ENCODE peak calls at places on chromosome 18, in four cellular contexts. V is HepG2, H is K562, K is H1. F is an unnamed sample.

GRCh38 chr18:59767732-59768131 is 70.5 kb upstream of the CCBE1 start:
- DNase-seq in V (no peak), H (no peak), K (no peak), F (no peak)

GRCh38 chr18:25144835-25145234 is 207.1 kb downstream of the ZNF521 start:
- DNase-seq in V (peak; percentile 0), H (no peak), K (no peak), F (no peak)

GRCh38 chr18:31241900-31242409 is 76.0 kb upstream of the DSG1 start:
- DNase-seq in V (peak; percentile 98), H (peak; percentile 41), K (peak; percentile 23), F (peak; percentile 77)

GRCh38 chr18:61893304-61893970 is 630 bp upstream of the RNF152 start:
- DNase-seq in V (no peak), H (peak; percentile 39), K (no peak), F (peak; percentile 48)

GRCh38 chr18:23135679-23136325 is 517 bp downstream of the CABLES1 start:
- DNase-seq in V (no peak), H (no peak), K (no peak), F (peak; percentile 27)

GRCh38 chr18:32930695-32931301 is 158.0 kb upstream of the KLHL14 start:
- DNase-seq in V (peak; percentile 55), H (peak; percentile 16), K (no peak), F (no peak)

GRCh38 chr18:73617981-73618380 is 529.7 kb downstream of the FBXO15 start:
- DNase-seq in V (no peak), H (no peak), K (no peak), F (no peak)

GRCh38 chr18:12515550-12515949 is 107.8 kb downstream of the PRELID3A start:
- DNase-seq in V (no peak), H (no peak), K (no peak), F (no peak)

GRCh38 chr18:70337139-70337972 is 48.5 kb downstream of the SOCS6 start:
- DNase-seq in V (peak; percentile 81), H (peak; percentile 36), K (peak; percentile 25), F (peak; percentile 14)

DNA sequence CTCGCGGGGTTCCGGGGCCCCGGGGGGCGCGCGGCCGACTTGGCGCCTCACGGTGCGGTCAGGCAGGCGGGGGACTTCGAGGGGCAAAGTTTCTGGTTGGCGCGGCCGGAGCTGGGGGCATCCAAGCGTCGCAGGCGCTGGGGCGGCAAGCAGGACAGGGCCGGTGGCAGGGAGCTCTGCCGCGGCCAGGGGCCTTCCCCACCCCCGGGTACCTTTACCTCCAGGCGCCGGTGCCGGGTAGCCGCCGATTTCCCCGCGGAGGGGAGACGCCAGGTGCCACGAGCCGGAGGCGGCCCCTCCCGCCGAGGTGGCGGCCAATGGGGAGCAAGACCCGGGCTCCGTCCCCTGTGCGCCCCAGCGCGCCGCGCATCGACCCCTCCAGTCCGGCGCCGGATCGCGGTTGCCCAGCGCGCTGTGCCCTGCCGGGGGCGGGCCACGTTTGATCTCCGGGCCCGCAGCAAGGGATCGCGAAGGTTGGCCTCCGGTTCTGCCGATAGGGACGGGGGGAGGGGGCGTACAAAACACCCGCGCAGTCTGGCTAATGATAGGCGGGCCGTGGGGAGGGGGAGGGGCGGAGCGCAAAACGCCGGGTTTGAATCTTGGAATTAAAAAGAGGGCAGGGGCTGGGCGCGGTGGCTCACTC is at the start of gene ST8SIA5:
- DNase-seq in V (no peak), H (no peak), K (peak; percentile 46), F (peak; percentile 79)
- TF ChIP-seq JUN in V (no peak), H (no peak), K (no peak), F (no peak)

GRCh38 chr18:46071894-46072867 is at the start of gene PSTPIP2:
- DNase-seq in V (no peak), H (peak; percentile 58), K (no peak), F (peak; percentile 63)
- TF ChIP-seq CREB1 in V (no peak), H (peak; percentile 50), K (peak; percentile 57), F (no peak)

GRCh38 chr18:28009589-28009988 is 167.3 kb downstream of the CDH2 start:
- DNase-seq in V (no peak), H (no peak), K (no peak), F (no peak)
- TF ChIP-seq JUN in V (no peak), H (no peak), K (no peak), F (no peak)

DNA sequence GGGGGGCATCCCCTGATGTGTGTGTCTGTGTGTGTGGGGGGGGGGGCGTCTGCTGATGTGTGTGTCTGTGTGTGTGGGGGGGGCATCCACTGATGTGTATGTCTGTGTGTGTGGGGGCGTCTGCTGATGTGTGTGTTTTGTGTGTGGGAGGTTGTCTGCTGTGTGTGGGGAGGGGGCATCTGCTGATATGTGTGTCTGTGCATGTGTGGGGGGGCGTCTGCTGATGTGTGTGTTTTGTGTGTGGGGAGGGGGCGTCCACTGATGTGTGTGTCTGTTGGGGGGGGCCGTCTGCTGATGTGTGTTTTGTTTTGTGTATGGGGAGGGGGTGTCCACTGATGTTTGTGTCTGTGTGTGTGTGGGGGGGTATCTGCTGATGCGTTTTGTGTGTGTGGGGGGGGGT is 126.1 kb downstream of the NFATC1 start:
- DNase-seq in V (no peak), H (no peak), K (no peak), F (no peak)
- TF ChIP-seq CREB1 in V (no peak), H (no peak), K (no peak), F (no peak)